ENCODE peak calls at places on chromosomes 3 and 15, in nine cellular contexts. O is nephron progenitor cell, D is uterus, Z is WTC11, Q is GM20000, N is fibroblast of the aortic adventitia, V is mammary epithelial cell, G is HFFc6, U is fibroblast of villous mesenchyme. H is an unnamed sample.

GRCh38 chr15:100671858-100672543 is 69.6 kb downstream of the ASB7 start:
- DNase-seq in Q (peak), U (peak), V (peak), N (peak), D (peak), G (peak), Z (peak), O (peak), H (peak)

GRCh38 chr3:79751703-79752102 is 16.1 kb downstream of the ROBO1 start:
- DNase-seq in O (no peak), V (no peak), G (no peak), D (no peak), Z (no peak), U (no peak), N (no peak), Q (no peak), H (no peak)

GRCh38 chr15:47027322-47027946 is 689.9 kb upstream of the SEMA6D start:
- DNase-seq in U (no peak), Z (no peak), Q (no peak), N (no peak), O (no peak), D (no peak), G (no peak), V (no peak), H (no peak)

GRCh38 chr15:68585574-68586273 is 6.9 kb downstream of the CORO2B start:
- DNase-seq in U (no peak), O (no peak), D (no peak), V (no peak), Z (no peak), G (no peak), N (no peak), Q (no peak), H (no peak)

GRCh38 chr3:172314616-172315015 is 133.6 kb downstream of the GHSR start:
- DNase-seq in V (no peak), O (no peak), Z (no peak), U (no peak), Q (no peak), D (no peak), G (no peak), N (no peak), H (no peak)

GRCh38 chr15:41567261-41567660 is 8.2 kb downstream of the TYRO3 start:
- DNase-seq in O (no peak), G (no peak), U (no peak), Z (no peak), N (no peak), D (no peak), V (no peak), Q (no peak), H (no peak)

GRCh38 chr3:133466531-133467386 is 66.9 kb downstream of the BFSP2 start:
- DNase-seq in O (no peak), Z (no peak), N (no peak), V (no peak), Q (peak), D (no peak), U (no peak), G (no peak), H (no peak)

GRCh38 chr15:88476635-88477038 is 9.1 kb downstream of the MRPS11 start:
- DNase-seq in Q (peak), D (peak), Z (peak), O (peak), G (peak), V (no peak), U (peak), N (peak), H (peak)

GRCh38 chr3:8872291-8872690 is 91.0 kb downstream of the RAD18 start:
- DNase-seq in N (no peak), Q (no peak), D (no peak), V (no peak), G (peak), Z (no peak), O (no peak), U (no peak), H (no peak)

GRCh38 chr15:85306946-85307686 is 73.3 kb upstream of the AKAP13 start:
- DNase-seq in Q (no peak), N (no peak), O (no peak), Z (no peak), D (no peak), U (no peak), G (no peak), V (no peak), H (no peak)

GRCh38 chr3:149618151-149619123 is 39.4 kb downstream of the WWTR1 start:
- DNase-seq in D (peak), Z (no peak), G (no peak), O (no peak), Q (no peak), V (peak), N (peak), U (no peak), H (peak)

GRCh38 chr15:39588531-39589192 is 7.8 kb downstream of the THBS1 start:
- DNase-seq in V (peak), D (no peak), Z (no peak), Q (no peak), G (peak), N (peak), U (peak), O (no peak), H (no peak)

GRCh38 chr3:53616330-53616729 is 121.9 kb downstream of the CACNA1D start:
- DNase-seq in O (no peak), V (no peak), U (no peak), Z (no peak), N (no peak), G (no peak), Q (no peak), D (no peak), H (no peak)

GRCh38 chr3:69463546-69463945 is 77.7 kb upstream of the FRMD4B start:
- DNase-seq in N (peak), O (no peak), U (no peak), V (peak), D (no peak), Q (no peak), G (no peak), Z (no peak), H (no peak)

GRCh38 chr3:17355591-17355990 is 386.8 kb downstream of the TBC1D5 start:
- DNase-seq in O (no peak), U (peak), Z (no peak), G (no peak), Q (no peak), D (no peak), V (peak), N (peak), H (no peak)

GRCh38 chr3:53846134-53846850 is at the start of the genes CHDH and IL17RB:
- DNase-seq in U (no peak), N (no peak), O (peak), G (no peak), Q (peak), Z (peak), V (peak), D (peak), H (no peak)

GRCh38 chr3:174198199-174198598 is 660.9 kb upstream of the NAALADL2 start:
- DNase-seq in G (peak), O (no peak), Q (no peak), D (no peak), U (peak), N (peak), V (no peak), Z (no peak), H (peak)

GRCh38 chr15:58342508-58342907 is 89.3 kb upstream of the LIPC start:
- DNase-seq in N (no peak), D (no peak), U (no peak), O (no peak), Q (no peak), Z (no peak), V (no peak), G (no peak), H (no peak)

GRCh38 chr3:188431553-188431952 is 277.6 kb downstream of the LPP start:
- DNase-seq in D (no peak), Q (no peak), O (no peak), Z (no peak), U (peak), V (peak), N (peak), G (peak), H (peak)

GRCh38 chr15:45187894-45188830 is at the start of gene SHF:
- DNase-seq in G (no peak), O (peak), N (peak), D (peak), Q (peak), U (peak), Z (peak), V (no peak), H (peak)

GRCh38 chr15:39887832-39888231 is 32.2 kb downstream of the GPR176 start:
- DNase-seq in D (no peak), V (peak), O (no peak), G (peak), Z (no peak), Q (no peak), U (peak), N (peak), H (peak)

GRCh38 chr3:144324061-144324460 is 352.4 kb downstream of the DIPK2A start:
- DNase-seq in O (no peak), Z (no peak), U (no peak), Q (no peak), D (no peak), V (no peak), G (no peak), N (no peak), H (no peak)

GRCh38 chr3:102471001-102471400 is 36.2 kb downstream of the ZPLD1 start:
- DNase-seq in Z (peak), U (no peak), D (no peak), O (no peak), G (no peak), V (no peak), Q (no peak), N (no peak), H (no peak)

GRCh38 chr3:46908294-46908985 is 30.9 kb downstream of the PTH1R start:
- DNase-seq in N (peak), D (no peak), V (no peak), O (no peak), Z (no peak), G (peak), U (peak), Q (no peak), H (peak)
- TF ChIP-seq CTCF in N (peak), D (no peak), V (peak), O (no peak), Z (no peak), G (peak), U (peak), Q (no peak), H (peak)

DNA sequence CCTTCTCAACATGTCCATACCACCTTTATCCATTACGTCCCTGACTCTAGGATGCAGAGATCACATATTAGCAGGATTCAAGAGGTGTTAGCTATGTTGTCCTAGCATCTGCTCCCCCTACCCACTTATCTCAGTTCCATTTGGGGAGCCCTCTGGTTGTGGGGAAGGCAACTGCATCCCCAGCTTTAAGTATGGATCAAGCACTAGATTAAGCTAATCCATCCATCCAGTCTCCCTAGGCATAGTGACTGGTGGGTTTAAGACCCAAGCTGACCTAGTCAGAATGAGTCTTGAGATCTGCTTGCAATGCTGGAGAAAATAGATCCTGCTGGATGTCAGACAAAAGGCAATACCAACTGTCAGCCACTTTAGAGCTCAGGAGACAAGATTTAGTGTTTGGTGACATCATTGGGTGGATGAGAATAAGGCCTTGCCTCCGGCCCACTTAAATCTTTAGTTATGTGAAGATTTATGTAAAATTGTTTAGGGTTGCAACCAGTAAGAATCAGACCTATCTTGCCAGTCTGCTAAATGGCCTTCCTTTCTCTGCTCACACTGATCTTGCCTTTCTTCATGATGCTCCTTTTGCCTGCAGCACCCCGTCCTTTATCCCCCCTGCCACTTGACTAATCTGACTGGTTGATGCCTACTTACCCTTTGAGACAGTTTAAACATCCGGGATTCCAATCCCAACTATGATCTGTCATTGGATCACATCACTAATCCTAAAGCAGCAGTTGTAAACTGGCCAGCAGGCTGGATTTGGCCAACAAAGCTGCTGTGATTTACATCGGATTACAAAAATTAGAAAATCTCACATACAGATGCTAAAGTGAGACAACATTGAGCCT is 2.1 kb upstream of the ISY1 start:
- DNase-seq in G (no peak), O (peak), U (peak), Z (no peak), N (no peak), V (no peak), Q (no peak), D (no peak), H (no peak)
- TF ChIP-seq CTCF in G (peak), O (no peak), U (peak), Z (no peak), N (peak), V (peak), Q (peak), D (no peak), H (peak)

GRCh38 chr3:74883690-74884089 is 269.2 kb upstream of the CNTN3 start:
- DNase-seq in V (peak), Z (peak), O (no peak), U (no peak), N (peak), D (no peak), Q (no peak), G (peak), H (peak)
- TF ChIP-seq CTCF in V (peak), Z (no peak), O (peak), U (peak), N (peak), D (no peak), Q (peak), G (peak), H (peak)

GRCh38 chr3:89113887-89114840 is 6.7 kb downstream of the EPHA3 start:
- DNase-seq in Q (peak), O (peak), N (peak), V (peak), D (peak), U (peak), G (no peak), Z (peak), H (peak)
- TF ChIP-seq CTCF in Q (peak), O (peak), N (peak), V (peak), D (peak), U (peak), G (peak), Z (peak), H (peak)

GRCh38 chr3:12557472-12558105 is 702 bp downstream of the MKRN2 start:
- DNase-seq in G (peak), N (peak), Z (no peak), D (no peak), Q (no peak), U (peak), O (no peak), V (peak), H (peak)

GRCh38 chr3:12558706-12559105 is 1.8 kb downstream of the MKRN2 start:
- DNase-seq in D (no peak), U (peak), Q (no peak), O (no peak), N (no peak), G (no peak), V (no peak), Z (no peak), H (no peak)

GRCh38 chr3:12556243-12556722 is 604 bp upstream of the MKRN2 start:
- DNase-seq in N (no peak), U (no peak), D (no peak), V (no peak), Z (no peak), O (no peak), G (no peak), Q (peak), H (no peak)

GRCh38 chr3:12559520-12559919 is 2.6 kb downstream of the MKRN2 start:
- DNase-seq in Q (no peak), N (no peak), D (no peak), U (no peak), O (no peak), V (no peak), G (no peak), Z (no peak), H (no peak)

DNA sequence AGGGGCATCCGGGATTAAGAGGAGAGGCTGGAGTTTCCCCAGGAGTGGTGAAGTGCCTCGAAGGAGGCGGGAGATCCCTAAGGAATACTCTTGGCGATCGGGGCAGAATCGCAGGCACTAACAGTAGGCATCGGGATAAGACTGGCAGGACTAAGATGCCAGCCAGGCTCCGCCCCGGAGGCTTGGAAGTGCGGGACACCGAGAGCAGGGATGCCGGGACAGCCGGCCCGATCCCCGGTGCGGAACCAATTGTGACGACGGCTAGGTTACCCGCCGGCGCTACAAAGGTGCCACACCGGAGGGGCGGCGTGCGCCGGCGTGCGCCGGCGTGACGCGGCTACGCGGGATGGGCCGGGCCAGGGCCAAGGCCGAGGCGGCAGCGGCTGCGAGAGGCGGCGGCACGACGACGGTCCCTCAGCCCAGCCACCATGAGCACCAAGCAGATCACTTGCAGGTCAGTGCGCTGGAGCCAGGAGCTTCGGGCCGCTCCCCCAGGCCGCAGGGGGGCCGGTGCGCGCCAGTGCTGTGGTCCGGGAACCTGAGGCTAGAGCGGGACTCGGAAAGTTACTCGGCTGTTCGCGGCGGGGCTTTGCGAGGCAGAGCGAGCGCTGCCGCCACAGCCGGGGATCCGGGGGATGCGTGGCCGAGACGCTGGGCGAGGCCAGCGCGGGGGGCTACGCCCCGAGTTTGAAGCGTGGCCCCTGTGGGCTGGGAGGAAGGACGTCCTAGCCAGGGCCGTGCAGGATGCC is at the start of gene MKRN2:
- DNase-seq in N (peak), G (peak), V (peak), Z (peak), D (peak), Q (peak), U (peak), O (peak), H (peak)
- TF ChIP-seq CTCF in N (no peak), G (no peak), V (no peak), Z (no peak), D (no peak), Q (no peak), U (no peak), O (no peak), H (no peak)

DNA sequence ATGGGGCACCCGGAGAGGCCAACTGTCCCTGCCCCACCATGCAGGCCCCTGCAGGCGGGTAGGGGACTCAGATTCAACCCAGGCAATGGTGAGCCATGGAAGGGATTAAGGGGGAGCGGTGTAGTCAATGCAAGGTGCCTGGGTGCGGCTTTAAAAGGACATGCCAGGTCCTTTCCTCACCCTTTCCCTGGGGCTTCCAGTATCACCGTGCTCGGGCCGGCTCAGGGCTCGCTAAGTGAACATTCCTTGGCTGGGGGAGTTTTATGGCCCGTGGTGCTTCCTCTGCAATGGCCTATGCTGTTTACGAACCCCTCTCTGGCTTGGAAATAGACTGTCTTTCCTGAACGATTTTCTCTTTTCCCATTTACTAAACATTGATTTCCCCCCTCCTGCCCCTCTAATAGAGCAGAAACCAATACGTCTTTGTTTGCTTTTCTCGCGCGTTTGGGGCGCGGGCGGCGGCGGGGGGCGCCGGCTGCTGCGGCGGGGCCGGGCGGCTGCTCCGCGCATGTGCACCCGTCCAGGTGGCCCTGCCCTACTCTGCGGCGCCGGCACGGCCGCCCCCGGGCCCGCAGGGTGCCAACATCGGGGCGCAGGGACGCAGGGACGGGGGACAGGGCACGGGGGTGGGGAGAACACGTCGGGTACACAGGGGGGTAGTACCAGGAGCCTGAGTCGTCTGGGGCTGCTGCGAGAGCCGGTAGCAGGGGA is 26.7 kb upstream of the CACNA2D2 start:
- DNase-seq in O (peak), V (no peak), G (no peak), N (no peak), Z (no peak), U (no peak), D (no peak), Q (no peak), H (no peak)
- TF ChIP-seq CTCF in O (no peak), V (no peak), G (no peak), N (no peak), Z (no peak), U (no peak), D (no peak), Q (no peak), H (no peak)

GRCh38 chr3:62873672-62874397 is 1.4 kb downstream of the CADPS start:
- DNase-seq in D (no peak), V (no peak), G (no peak), Z (peak), O (peak), Q (peak), N (no peak), U (peak), H (no peak)
- TF ChIP-seq CTCF in D (no peak), V (no peak), G (no peak), Z (no peak), O (peak), Q (no peak), N (no peak), U (peak), H (no peak)

DNA sequence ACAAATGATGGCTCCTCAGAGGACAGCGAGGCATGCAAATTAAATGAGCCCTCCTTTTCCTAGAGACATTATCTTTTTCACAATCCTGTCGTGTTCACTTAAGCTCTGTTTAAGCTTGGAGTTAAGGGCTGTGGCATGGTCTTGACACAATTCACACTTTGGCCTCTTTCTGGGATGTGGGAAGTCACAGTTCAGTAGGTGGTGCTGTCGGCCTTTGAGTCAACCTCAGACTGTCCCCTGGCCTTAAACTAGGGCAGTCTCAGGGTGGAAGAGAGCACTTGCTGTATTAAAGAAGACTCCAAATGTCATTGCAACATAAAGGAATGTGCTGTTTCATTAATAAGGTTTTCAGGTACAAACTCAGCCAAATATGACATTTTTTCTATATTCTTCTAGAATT is 351.0 kb downstream of the MCTP2 start:
- DNase-seq in O (peak), N (no peak), Q (peak), V (peak), U (peak), D (peak), G (no peak), Z (peak), H (peak)
- TF ChIP-seq CTCF in O (peak), N (no peak), Q (peak), V (peak), U (no peak), D (no peak), G (no peak), Z (no peak), H (peak)